ENCODE peak calls at places on chromosomes 16 and 17, in five cellular contexts. V is spleen, F is H9, N is ovary, T is suprapubic skin. M is an unnamed sample. For H3K4me1, the result is how much of the 10 kb centered on the place peaks cover.

GRCh38 chr16:27526169-27526568 is 23.5 kb downstream of the GTF3C1 start:
- DNase-seq in T (no peak), V (peak), F (no peak), N (no peak), M (peak)

GRCh38 chr17:75475851-75476250 is 19.4 kb downstream of the TMEM94 start:
- DNase-seq in T (no peak), F (no peak), V (no peak), N (peak), M (no peak)

GRCh38 chr17:78645421-78646295 is 68.5 kb upstream of the DNAH17 start:
- DNase-seq in T (peak), N (no peak), V (peak), F (no peak), M (peak)

GRCh38 chr16:57938936-57939871 is 31.7 kb downstream of the CNGB1 start:
- DNase-seq in T (peak), N (peak), V (peak), F (no peak), M (peak)

GRCh38 chr17:7224110-7224509 is 4.4 kb downstream of the ACADVL start:
- DNase-seq in T (no peak), F (no peak), V (no peak), N (no peak), M (no peak)

GRCh38 chr17:82495844-82496528 is 23.5 kb upstream of the FOXK2 start:
- DNase-seq in F (peak), N (no peak), T (no peak), V (no peak), M (no peak)

GRCh38 chr17:32783602-32784001 is 93.3 kb downstream of the MYO1D start:
- DNase-seq in N (no peak), F (no peak), V (no peak), T (no peak), M (no peak)

GRCh38 chr16:21628772-21629171 is 23.6 kb downstream of the IGSF6 start:
- DNase-seq in T (no peak), F (no peak), N (no peak), V (no peak), M (no peak)

GRCh38 chr16:75798714-75799113 is 72.4 kb upstream of the CPHXL start:
- DNase-seq in N (no peak), T (no peak), V (no peak), F (no peak), M (no peak)

GRCh38 chr16:71880176-71880575 is 3.8 kb downstream of the ZNF821 start:
- DNase-seq in N (no peak), F (no peak), T (no peak), V (no peak), M (no peak)

GRCh38 chr17:301681-302299 is 50.8 kb downstream of the RPH3AL start:
- DNase-seq in V (no peak), T (no peak), N (no peak), F (no peak), M (no peak)

GRCh38 chr17:71313866-71314265 is 807.0 kb upstream of the SOX9 start:
- DNase-seq in T (no peak), F (no peak), V (no peak), N (no peak), M (no peak)

GRCh38 chr17:49482144-49482817 is 12.8 kb upstream of the NGFR start:
- DNase-seq in N (no peak), F (no peak), V (no peak), T (no peak), M (no peak)

GRCh38 chr17:7014995-7015586 is 2.7 kb downstream of the RNASEK start:
- DNase-seq in V (no peak), T (peak), N (no peak), F (no peak), M (no peak)

GRCh38 chr16:84594725-84595038 is 23.2 kb downstream of the COTL1 start:
- DNase-seq in N (no peak), T (no peak), V (peak), F (no peak), M (no peak)

GRCh38 chr17:27457731-27458523 is 1.7 kb downstream of the KSR1 start:
- DNase-seq in F (no peak), T (no peak), N (no peak), V (no peak), M (no peak)

GRCh38 chr16:2331199-2331931 is 9.2 kb downstream of the ABCA3 start:
- DNase-seq in T (no peak), F (no peak), V (no peak), N (no peak), M (no peak)

GRCh38 chr17:73156166-73156840 is 8.5 kb upstream of the SSTR2 start:
- DNase-seq in V (peak), T (peak), F (peak), N (peak), M (peak)

GRCh38 chr17:49637050-49637449 is 40.8 kb downstream of the SPOP start:
- DNase-seq in F (no peak), V (no peak), T (no peak), N (no peak), M (no peak)

GRCh38 chr17:64377769-64378282 is 12.8 kb downstream of the PECAM1 start:
- DNase-seq in V (no peak), F (no peak), N (no peak), T (no peak), M (no peak)
- H3K4me1 ChIP-seq in V (half or more), F (under half), N (under half), T (under half), M (under half)

GRCh38 chr17:36937961-36938565 is 788 bp downstream of the LHX1 start:
- DNase-seq in N (no peak), F (peak), T (no peak), V (no peak), M (no peak)
- TF ChIP-seq CTCF in N (no peak), F (no peak), T (no peak), V (no peak), M (no peak)

GRCh38 chr17:1435326-1435725 is 20.7 kb downstream of the CRK start:
- DNase-seq in T (no peak), F (no peak), V (no peak), N (no peak), M (no peak)
- H3K4me1 ChIP-seq in T (under half), F (under half), V (half or more), N (under half), M (under half)

GRCh38 chr16:7405166-7405565 is 72.5 kb downstream of the RBFOX1 start:
- DNase-seq in N (peak), T (no peak), V (no peak), F (peak), M (peak)
- TF ChIP-seq CTCF in N (no peak), T (no peak), V (no peak), F (peak), M (peak)

GRCh38 chr16:4239020-4239419 is 2.9 kb downstream of the SRL start:
- DNase-seq in V (no peak), N (no peak), T (no peak), F (no peak), M (no peak)
- H3K4me1 ChIP-seq in V (under half), N (under half), T (under half), F (under half), M (under half)

GRCh38 chr17:67025216-67025792 is 19.1 kb upstream of the CACNG1 start:
- DNase-seq in T (no peak), F (no peak), N (no peak), V (no peak), M (no peak)

GRCh38 chr17:67024736-67025135 is 19.6 kb upstream of the CACNG1 start:
- DNase-seq in F (no peak), T (no peak), N (no peak), V (no peak), M (no peak)

GRCh38 chr17:67022451-67022810 is 21.9 kb upstream of the CACNG1 start:
- DNase-seq in V (no peak), N (no peak), F (no peak), T (no peak), M (no peak)

GRCh38 chr17:67027031-67027628 is 17.2 kb upstream of the CACNG1 start:
- DNase-seq in N (no peak), F (no peak), V (no peak), T (no peak), M (peak)

GRCh38 chr17:67026341-67026740 is 18.0 kb upstream of the CACNG1 start:
- DNase-seq in F (no peak), V (no peak), T (no peak), N (no peak), M (no peak)
- TF ChIP-seq CTCF in F (no peak), V (no peak), T (no peak), N (no peak), M (no peak)

M was measured in gastrocnemius medialis.